ENCODE peak calls at places on chromosomes 11 and 22, in ten cellular contexts. C, R, F, H, J, L, S, Y, M and T are unnamed samples.

GRCh38 chr11:1349074-1349931 is 39.9 kb upstream of the TOLLIP start:
- DNase-seq in M (no peak), L (no peak), H (peak), J (no peak), C (no peak), R (no peak), F (peak), Y (no peak), S (no peak), T (no peak)

GRCh38 chr11:15969281-15969680 is 387.1 kb downstream of the SOX6 start:
- DNase-seq in J (no peak), L (no peak), R (no peak), H (no peak), M (peak), F (no peak), S (peak), C (peak), Y (peak), T (peak)

GRCh38 chr22:38788016-38788415 is 5.9 kb downstream of the DNAL4 start:
- DNase-seq in S (no peak), M (peak), L (no peak), H (peak), Y (no peak), R (no peak), F (no peak), J (no peak), C (no peak), T (no peak)

GRCh38 chr11:77647906-77648305 is 10.3 kb upstream of the CLNS1A start:
- DNase-seq in H (no peak), F (no peak), S (no peak), Y (no peak), M (no peak), R (no peak), C (no peak), J (no peak), L (no peak), T (no peak)

GRCh38 chr11:61551630-61552029 is 29.2 kb downstream of the SYT7 start:
- DNase-seq in F (no peak), Y (no peak), J (no peak), C (no peak), H (peak), R (no peak), L (no peak), S (no peak), M (no peak), T (no peak)

GRCh38 chr11:121672630-121673487 is 220.1 kb upstream of the SORL1-AS1 start:
- DNase-seq in Y (no peak), H (no peak), S (no peak), F (no peak), L (no peak), C (no peak), R (no peak), J (no peak), M (no peak), T (no peak)

GRCh38 chr22:30286813-30287625 is 2.3 kb downstream of the CASTOR1 start:
- DNase-seq in M (peak), R (no peak), J (peak), L (peak), H (no peak), C (no peak), S (peak), Y (peak), F (peak), T (peak)

GRCh38 chr11:17581036-17581731 is 34.1 kb downstream of the OTOG start:
- DNase-seq in J (no peak), S (no peak), F (no peak), R (no peak), H (peak), Y (no peak), L (no peak), C (no peak), M (no peak), T (no peak)

GRCh38 chr11:61737131-61737530 is 15.3 kb upstream of the MYRF start:
- DNase-seq in Y (no peak), S (no peak), M (no peak), J (no peak), R (no peak), H (no peak), F (no peak), C (no peak), L (no peak), T (no peak)

GRCh38 chr22:47784367-47784983 is 1022.0 kb downstream of the TBC1D22A start:
- DNase-seq in L (no peak), R (no peak), S (no peak), C (no peak), F (no peak), M (no peak), Y (no peak), J (no peak), H (no peak), T (no peak)

GRCh38 chr22:22404598-22405284 is 103.8 kb downstream of the ZNF280B start:
- DNase-seq in H (no peak), M (no peak), C (no peak), J (no peak), L (no peak), F (no peak), Y (no peak), S (no peak), R (no peak), T (no peak)

GRCh38 chr11:27218498-27219038 is 144.4 kb downstream of the CCDC34 start:
- DNase-seq in J (no peak), Y (no peak), R (no peak), S (no peak), L (no peak), C (no peak), F (no peak), H (no peak), M (no peak), T (no peak)

GRCh38 chr11:43943931-43944751 is 1.7 kb downstream of the C11orf96 start:
- DNase-seq in C (no peak), H (no peak), L (no peak), M (peak), F (peak), J (no peak), S (no peak), Y (peak), R (no peak), T (no peak)

GRCh38 chr11:60953781-60954180 is 1.8 kb upstream of the SLC15A3 start:
- DNase-seq in S (no peak), J (no peak), C (no peak), M (peak), L (no peak), H (no peak), R (no peak), F (no peak), Y (no peak), T (no peak)

GRCh38 chr22:37012262-37012904 is 6.9 kb downstream of the TST start:
- DNase-seq in J (no peak), S (no peak), M (no peak), C (no peak), L (no peak), F (no peak), H (peak), R (no peak), Y (no peak), T (no peak)

GRCh38 chr11:69257134-69257533 is 36.8 kb upstream of the MYEOV start:
- DNase-seq in F (no peak), R (no peak), S (no peak), J (no peak), M (no peak), L (no peak), C (no peak), H (peak), Y (no peak), T (no peak)

GRCh38 chr22:33271390-33272161 is 213.4 kb upstream of the SYN3 start:
- DNase-seq in Y (no peak), S (no peak), L (no peak), M (no peak), R (no peak), F (peak), H (no peak), J (no peak), C (no peak), T (no peak)

GRCh38 chr11:1202154-1202775 is 20.6 kb upstream of the MUC5B start:
- DNase-seq in R (no peak), M (no peak), F (no peak), Y (no peak), J (peak), S (no peak), L (no peak), C (no peak), H (peak), T (no peak)

GRCh38 chr11:120748485-120748814 is 236.9 kb downstream of the GRIK4 start:
- DNase-seq in Y (no peak), L (no peak), C (no peak), J (no peak), R (no peak), H (no peak), M (no peak), F (no peak), S (no peak), T (no peak)

GRCh38 chr11:86623041-86623621 is 49.3 kb downstream of the ME3 start:
- DNase-seq in J (no peak), H (no peak), L (no peak), S (no peak), R (no peak), C (no peak), M (peak), F (no peak), Y (peak), T (no peak)

GRCh38 chr11:1086171-1087102 is 11.8 kb downstream of the MUC2 start:
- DNase-seq in M (no peak), Y (no peak), C (no peak), S (no peak), J (no peak), L (no peak), F (no peak), R (no peak), H (peak), T (no peak)

GRCh38 chr11:70687716-70688115 is 289.4 kb downstream of the CTTN start:
- DNase-seq in R (no peak), M (no peak), H (peak), C (no peak), S (no peak), J (no peak), L (no peak), F (no peak), Y (no peak), T (no peak)

GRCh38 chr11:93236741-93237675 is 39.2 kb upstream of the SLC36A4 start:
- DNase-seq in L (no peak), R (no peak), F (peak), H (no peak), Y (peak), J (peak), S (no peak), C (no peak), M (peak), T (no peak)

GRCh38 chr11:11808992-11809583 is 32.7 kb upstream of the USP47 start:
- DNase-seq in J (no peak), Y (no peak), R (no peak), S (no peak), L (no peak), H (no peak), F (no peak), M (no peak), C (no peak), T (no peak)

GRCh38 chr22:17847360-17848078 is 73.2 kb upstream of the BID start:
- DNase-seq in C (no peak), M (no peak), L (no peak), H (no peak), Y (no peak), R (no peak), J (no peak), S (no peak), F (no peak), T (no peak)

GRCh38 chr11:18235394-18235926 is 1.1 kb downstream of the SAA4 start:
- DNase-seq in Y (no peak), M (no peak), F (peak), R (no peak), L (no peak), S (no peak), J (no peak), H (no peak), C (no peak), T (no peak)

GRCh38 chr11:132220464-132220863 is 850.0 kb downstream of the NTM start:
- DNase-seq in F (no peak), H (no peak), J (no peak), Y (peak), S (no peak), L (no peak), M (no peak), C (no peak), R (no peak), T (no peak)

GRCh38 chr11:85965202-85965601 is 103.7 kb downstream of the PICALM start:
- DNase-seq in Y (no peak), C (no peak), H (no peak), F (no peak), M (no peak), J (no peak), R (no peak), S (no peak), L (no peak), T (no peak)

GRCh38 chr22:49185312-49185969 is 642.2 kb downstream of the BRD1 start:
- DNase-seq in F (no peak), M (no peak), H (peak), L (no peak), C (no peak), J (no peak), Y (no peak), R (no peak), S (no peak), T (no peak)

GRCh38 chr11:118438314-118438931 is 2.1 kb downstream of the KMT2A start:
- DNase-seq in L (no peak), J (peak), R (no peak), Y (peak), H (no peak), M (peak), C (no peak), F (peak), S (peak), T (peak)

GRCh38 chr11:118435893-118436624 is at the start of gene KMT2A:
- DNase-seq in F (peak), M (peak), R (peak), C (peak), J (peak), L (peak), S (peak), Y (peak), H (peak), T (peak)

GRCh38 chr11:118437736-118438125 is 1.4 kb downstream of the KMT2A start:
- DNase-seq in Y (peak), R (no peak), J (peak), H (no peak), M (peak), L (no peak), S (no peak), F (peak), C (no peak), T (peak)

GRCh38 chr11:118436639-118437045 is 350 bp downstream of the KMT2A start:
- DNase-seq in Y (no peak), L (no peak), M (no peak), J (peak), F (no peak), H (peak), C (no peak), R (no peak), S (no peak), T (no peak)

DNA sequence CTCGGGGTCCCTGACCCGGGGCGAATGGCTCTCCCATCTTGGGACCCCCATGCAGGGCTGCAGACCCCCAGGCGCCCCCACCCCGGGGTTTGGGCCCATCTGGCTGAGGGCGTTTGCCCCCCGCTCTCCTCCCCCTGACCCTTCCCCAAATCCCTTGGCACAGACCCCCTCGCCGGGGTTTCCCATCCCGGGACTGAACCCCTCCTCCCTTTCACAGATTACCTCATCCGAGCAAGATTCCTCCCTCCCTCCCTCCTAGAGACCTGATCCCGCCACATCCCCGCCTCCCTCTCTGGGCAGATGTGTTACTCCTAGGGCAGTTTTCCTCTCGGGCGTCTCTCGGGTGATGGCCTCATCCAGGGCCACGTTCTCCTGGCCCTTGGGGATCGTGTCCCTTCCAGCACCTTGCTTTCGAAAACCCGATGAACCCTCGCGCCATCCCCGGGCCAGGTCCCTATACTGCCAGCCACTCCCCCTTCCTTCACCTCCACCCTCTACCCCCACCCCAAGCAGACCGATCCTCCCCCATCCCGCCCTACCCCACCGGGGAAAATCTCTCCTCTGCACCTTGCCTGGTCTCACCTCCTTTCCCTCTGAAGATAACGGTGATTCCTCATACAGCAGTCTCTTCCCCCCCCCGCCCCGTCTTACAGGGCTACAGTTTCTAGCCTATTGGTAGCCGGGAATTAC is 899 bp downstream of the KMT2A start:
- DNase-seq in Y (peak), J (peak), F (peak), S (no peak), C (no peak), R (no peak), L (no peak), M (peak), H (peak), T (peak)
- H3K27ac ChIP-seq in Y (peak), J (peak), F (peak), S (peak), C (peak), R (peak), L (peak), M (peak), H (peak), T (peak)

GRCh38 chr11:8720376-8720775 is 37.8 kb downstream of the RPL27A start:
- DNase-seq in F (no peak), H (no peak), R (no peak), C (no peak), Y (no peak), J (no peak), S (no peak), M (no peak), L (no peak), T (no peak)
- H3K27ac ChIP-seq in F (peak), H (peak), R (no peak), C (no peak), Y (peak), J (no peak), S (peak), M (no peak), L (peak), T (peak)

DNA sequence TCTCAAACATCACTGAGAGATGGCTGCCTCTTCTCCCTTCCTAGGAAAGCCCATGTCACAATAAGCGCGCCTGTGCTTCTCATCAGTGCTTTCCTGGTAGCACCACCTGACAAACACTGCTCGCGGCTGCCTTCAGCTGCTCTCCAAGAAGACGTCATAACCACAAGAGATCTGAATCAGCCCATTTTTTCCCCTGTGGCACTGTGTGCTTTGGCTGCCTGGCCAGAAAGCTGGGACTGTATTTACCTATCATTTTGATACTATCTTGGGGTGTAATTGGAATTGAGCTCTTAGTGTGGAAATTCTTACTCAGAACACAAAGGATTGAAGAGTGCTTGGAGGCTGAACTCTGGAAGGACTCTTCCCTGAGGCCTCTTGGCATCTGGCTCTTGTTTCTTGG is 50.3 kb upstream of the EHF start:
- DNase-seq in Y (peak), J (no peak), R (no peak), L (no peak), M (no peak), S (no peak), H (no peak), F (no peak), C (no peak), T (no peak)
- H3K27ac ChIP-seq in Y (peak), J (no peak), R (no peak), L (no peak), M (no peak), S (no peak), H (no peak), F (no peak), C (no peak), T (no peak)

GRCh38 chr11:35214792-35215193 is 75.8 kb downstream of the CD44 start:
- DNase-seq in R (no peak), F (peak), S (no peak), J (peak), L (no peak), Y (peak), C (peak), M (peak), H (no peak), T (no peak)
- H3K27ac ChIP-seq in R (no peak), F (no peak), S (no peak), J (peak), L (peak), Y (peak), C (peak), M (peak), H (no peak), T (no peak)

DNA sequence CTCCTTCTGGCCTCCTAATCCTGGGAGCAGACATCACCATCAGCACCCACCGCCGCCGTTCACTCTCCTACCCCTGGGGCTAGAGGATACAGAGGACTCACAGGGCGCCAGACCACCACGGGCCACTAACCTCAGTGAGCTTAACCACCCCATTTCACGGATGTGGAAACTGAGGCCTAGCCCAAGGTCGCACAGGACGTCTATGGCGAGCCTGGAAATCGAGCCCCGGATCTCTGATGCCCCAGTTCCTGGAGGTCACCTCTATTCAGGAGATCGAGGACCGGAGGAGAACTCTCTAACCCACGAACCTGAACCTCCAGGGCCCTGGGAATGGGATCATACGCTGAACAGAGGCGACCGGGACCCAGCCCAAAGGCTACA is 349 bp downstream of the TIMM10 start:
- DNase-seq in S (no peak), R (no peak), C (no peak), J (no peak), H (no peak), Y (no peak), L (no peak), M (no peak), F (no peak), T (no peak)
- H3K27ac ChIP-seq in S (peak), R (no peak), C (peak), J (peak), H (peak), Y (peak), L (peak), M (peak), F (no peak), T (peak)

DNA sequence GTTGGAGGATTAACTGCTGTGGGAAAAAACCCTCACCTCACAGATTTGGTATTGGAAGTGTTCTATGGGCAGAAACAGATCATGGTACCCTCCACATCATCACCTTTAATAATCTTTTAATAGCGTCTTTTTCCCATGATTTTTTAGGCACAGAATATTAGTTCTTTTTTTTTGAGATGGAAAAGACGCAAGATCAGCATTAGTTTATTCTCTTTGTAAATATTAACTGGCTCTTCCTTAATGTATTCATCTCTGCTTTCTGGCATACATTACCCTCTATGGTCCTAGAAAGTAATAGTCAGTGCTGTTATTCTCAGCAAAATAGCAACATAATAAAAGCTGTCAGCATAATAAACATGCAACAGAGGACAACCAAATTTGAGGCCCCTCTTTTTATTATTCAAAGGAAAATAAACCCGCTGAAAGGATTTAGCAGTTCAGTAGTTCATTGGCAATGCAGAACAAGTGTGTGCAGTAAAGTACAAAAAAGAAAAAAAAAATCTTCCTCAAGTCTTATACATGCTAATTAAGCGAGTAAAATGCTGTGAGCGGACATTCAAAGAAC is 37.5 kb upstream of the DDI1 start:
- DNase-seq in H (no peak), S (no peak), R (no peak), J (no peak), F (no peak), M (no peak), C (no peak), Y (no peak), L (no peak), T (no peak)
- H3K27ac ChIP-seq in H (no peak), S (no peak), R (no peak), J (no peak), F (no peak), M (no peak), C (no peak), Y (no peak), L (no peak), T (no peak)